ENCODE peak calls at places on chromosomes 5 and 9, in seven cellular contexts. One of them, this sample, is unnamed.

GRCh38 chr5:98904786-98905185 is 24.0 kb downstream of the CHD1 start:
- DNase-seq in coronary artery: no peak
- DNase-seq in HuH-7: no peak
- DNase-seq in amniotic stem cell: no peak
- DNase-seq in GM23338: no peak
- DNase-seq in retina: no peak
- DNase-seq in GM06990: no peak
- DNase-seq in this sample: no peak

GRCh38 chr9:35226685-35227084 is 64.9 kb downstream of the UNC13B start:
- DNase-seq in coronary artery: no peak
- DNase-seq in HuH-7: no peak
- DNase-seq in amniotic stem cell: no peak
- DNase-seq in GM23338: no peak
- DNase-seq in retina: no peak
- DNase-seq in GM06990: no peak
- DNase-seq in this sample: no peak

GRCh38 chr9:104743377-104743985 is 4.0 kb upstream of the NIPSNAP3A start:
- DNase-seq in coronary artery: no peak
- DNase-seq in HuH-7: peak
- DNase-seq in amniotic stem cell: no peak
- DNase-seq in GM23338: peak
- DNase-seq in retina: peak
- DNase-seq in GM06990: no peak
- DNase-seq in this sample: peak

GRCh38 chr5:33850100-33850594 is 41.6 kb downstream of the ADAMTS12 start:
- DNase-seq in coronary artery: no peak
- DNase-seq in HuH-7: no peak
- DNase-seq in amniotic stem cell: no peak
- DNase-seq in GM23338: peak
- DNase-seq in retina: no peak
- DNase-seq in GM06990: peak
- DNase-seq in this sample: no peak

GRCh38 chr5:89399553-89399952 is 516.6 kb upstream of the MEF2C start:
- DNase-seq in coronary artery: no peak
- DNase-seq in HuH-7: no peak
- DNase-seq in amniotic stem cell: no peak
- DNase-seq in GM23338: no peak
- DNase-seq in retina: no peak
- DNase-seq in GM06990: peak
- DNase-seq in this sample: no peak

GRCh38 chr5:116626272-116626723 is 51.7 kb upstream of the SEMA6A start:
- DNase-seq in coronary artery: peak
- DNase-seq in HuH-7: no peak
- DNase-seq in amniotic stem cell: no peak
- DNase-seq in GM23338: no peak
- DNase-seq in retina: peak
- DNase-seq in GM06990: no peak
- DNase-seq in this sample: peak

GRCh38 chr5:169861934-169862333 is 118.4 kb downstream of the INSYN2B start:
- DNase-seq in coronary artery: no peak
- DNase-seq in HuH-7: no peak
- DNase-seq in amniotic stem cell: peak
- DNase-seq in GM23338: no peak
- DNase-seq in retina: no peak
- DNase-seq in GM06990: no peak
- DNase-seq in this sample: no peak

GRCh38 chr5:5306696-5307095 is 115.8 kb upstream of the ICE1 start:
- DNase-seq in coronary artery: peak
- DNase-seq in HuH-7: no peak
- DNase-seq in amniotic stem cell: no peak
- DNase-seq in GM23338: no peak
- DNase-seq in retina: no peak
- DNase-seq in GM06990: no peak
- DNase-seq in this sample: no peak

GRCh38 chr5:137649228-137649890 is 86.5 kb downstream of the KLHL3 start:
- DNase-seq in coronary artery: no peak
- DNase-seq in HuH-7: no peak
- DNase-seq in amniotic stem cell: no peak
- DNase-seq in GM23338: no peak
- DNase-seq in retina: no peak
- DNase-seq in GM06990: no peak
- DNase-seq in this sample: no peak

GRCh38 chr5:172744106-172745104 is 26.6 kb downstream of the DUSP1 start:
- DNase-seq in coronary artery: no peak
- DNase-seq in HuH-7: no peak
- DNase-seq in amniotic stem cell: no peak
- DNase-seq in GM23338: no peak
- DNase-seq in retina: no peak
- DNase-seq in GM06990: no peak
- DNase-seq in this sample: no peak

GRCh38 chr5:159935946-159936345 is 19.7 kb downstream of the ADRA1B start:
- DNase-seq in coronary artery: no peak
- DNase-seq in HuH-7: no peak
- DNase-seq in amniotic stem cell: no peak
- DNase-seq in GM23338: no peak
- DNase-seq in retina: no peak
- DNase-seq in GM06990: no peak
- DNase-seq in this sample: no peak

GRCh38 chr5:60722416-60722815 is 22.4 kb upstream of the DEPDC1B start:
- DNase-seq in coronary artery: no peak
- DNase-seq in HuH-7: no peak
- DNase-seq in amniotic stem cell: no peak
- DNase-seq in GM23338: no peak
- DNase-seq in retina: no peak
- DNase-seq in GM06990: no peak
- DNase-seq in this sample: no peak

GRCh38 chr5:180618830-180619562 is 27.7 kb upstream of the SCGB3A1 start:
- DNase-seq in coronary artery: no peak
- DNase-seq in HuH-7: no peak
- DNase-seq in amniotic stem cell: no peak
- DNase-seq in GM23338: peak
- DNase-seq in retina: peak
- DNase-seq in GM06990: no peak
- DNase-seq in this sample: peak